ENCODE peak calls at places on chromosomes 4 and X, in four cellular contexts. L, W, I and H are unnamed samples.

GRCh38 chr4:56310401-56310800 is 76.9 kb downstream of the AASDH start:
- DNase-seq in L (no peak), W (no peak), I (no peak), H (no peak)

GRCh38 chr4:47145630-47146029 is 114.3 kb downstream of the GABRB1 start:
- DNase-seq in L (peak; percentile 41), W (peak; percentile 1), I (no peak), H (no peak)

GRCh38 chr4:11532138-11532537 is 103.4 kb upstream of the HS3ST1 start:
- DNase-seq in L (no peak), W (no peak), I (no peak), H (no peak)

GRCh38 chr4:138555584-138555983 is 313.4 kb upstream of the SLC7A11 start:
- DNase-seq in L (no peak), W (peak; percentile 45), I (peak; percentile 53), H (peak; percentile 52)

GRCh38 chrX:33968611-33969010 is 163.5 kb downstream of the FAM47A start:
- DNase-seq in L (no peak), W (no peak), I (no peak), H (no peak)

GRCh38 chrX:102765217-102765616 is 44.7 kb downstream of the GPRASP3 start:
- DNase-seq in L (no peak), W (no peak), I (no peak), H (peak; percentile 4)

GRCh38 chrX:291411-291901 is 10.3 kb downstream of the PLCXD1 start:
- DNase-seq in L (no peak), W (no peak), I (no peak), H (no peak)

GRCh38 chrX:154308108-154308946 is 12.7 kb downstream of the TKTL1 start:
- DNase-seq in L (no peak), W (peak; percentile 16), I (peak; percentile 78), H (peak; percentile 39)

GRCh38 chr4:74433043-74433442 is 11.9 kb upstream of the AREG start:
- DNase-seq in L (no peak), W (no peak), I (no peak), H (no peak)

GRCh38 chr4:150739591-150739990 is 157.6 kb downstream of the MAB21L2 start:
- DNase-seq in L (no peak), W (no peak), I (no peak), H (no peak)

GRCh38 chr4:47122592-47123291 is 91.4 kb downstream of the GABRB1 start:
- DNase-seq in L (peak; percentile 21), W (peak; percentile 63), I (peak; percentile 64), H (peak; percentile 10)

GRCh38 chr4:81606166-81606565 is 134.5 kb upstream of the RASGEF1B start:
- DNase-seq in L (no peak), W (no peak), I (no peak), H (no peak)

GRCh38 chr4:108772402-108772801 is 9.5 kb upstream of the ETNPPL start:
- DNase-seq in L (no peak), W (no peak), I (no peak), H (no peak)

GRCh38 chr4:123556526-123556925 is 159.9 kb downstream of the SPRY1 start:
- DNase-seq in L (no peak), W (no peak), I (no peak), H (no peak)

GRCh38 chr4:165199722-165200121 is 7.6 kb upstream of the KLHL2 start:
- DNase-seq in L (no peak), W (no peak), I (no peak), H (no peak)

GRCh38 chr4:108821056-108821925 is 58.4 kb upstream of the ETNPPL start:
- DNase-seq in L (no peak), W (no peak), I (no peak), H (no peak)

GRCh38 chr4:154944996-154945395 is 163.9 kb downstream of the RBM46 start:
- DNase-seq in L (no peak), W (no peak), I (no peak), H (no peak)

GRCh38 chrX:44817029-44817428 is 26.8 kb upstream of the DUSP21 start:
- DNase-seq in L (no peak), W (no peak), I (no peak), H (no peak)

GRCh38 chrX:70478521-70478920 is 33.9 kb downstream of the DLG3 start:
- DNase-seq in L (no peak), W (no peak), I (no peak), H (no peak)

GRCh38 chr4:160316036-160316435 is 1213.2 kb downstream of the RAPGEF2 start:
- DNase-seq in L (no peak), W (no peak), I (no peak), H (no peak)

GRCh38 chrX:50100188-50100587 is 100.6 kb downstream of the AKAP4 start:
- DNase-seq in L (no peak), W (peak; percentile 26), I (peak; percentile 41), H (peak; percentile 4)

GRCh38 chr4:6692806-6693205 is 872 bp upstream of the S100P start:
- DNase-seq in L (no peak), W (peak; percentile 59), I (no peak), H (no peak)

GRCh38 chr4:153188966-153189801 is 15.1 kb upstream of the TRIM2 start:
- DNase-seq in L (no peak), W (no peak), I (no peak), H (no peak)

GRCh38 chr4:134952305-134952704 is 750.7 kb upstream of the PABPC4L start:
- DNase-seq in L (no peak), W (no peak), I (no peak), H (no peak)

GRCh38 chr4:72631296-72631695 is 62.3 kb upstream of the ADAMTS3 start:
- DNase-seq in L (no peak), W (no peak), I (peak; percentile 10), H (no peak)

GRCh38 chrX:133985164-133986007 is at the start of gene GPC3:
- DNase-seq in L (no peak), W (peak; percentile 73), I (peak; percentile 24), H (peak; percentile 16)
- TF ChIP-seq POLR2AphosphoS2 in L (no peak), W (no peak), I (no peak), H (no peak)

DNA sequence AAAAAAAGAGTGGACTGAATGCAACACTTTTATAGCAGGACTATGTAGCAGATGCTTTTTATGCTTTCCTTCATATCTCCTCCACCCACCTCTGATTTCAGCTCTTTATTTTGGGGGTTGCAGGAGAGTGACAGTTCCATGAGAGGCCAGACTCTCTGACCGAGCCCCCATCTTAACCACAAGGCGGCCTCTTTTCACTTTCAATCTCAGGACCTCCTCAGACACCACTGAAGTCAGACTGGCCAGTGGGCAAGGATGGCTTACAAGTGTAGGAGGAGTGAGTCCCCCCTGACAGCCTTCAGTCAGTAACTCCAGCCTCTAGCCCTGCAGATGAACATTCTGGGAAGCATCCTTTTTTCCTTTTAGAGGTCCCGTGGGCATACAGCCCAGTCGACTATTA is 140.8 kb downstream of the FRAS1 start:
- DNase-seq in L (no peak), W (no peak), I (no peak), H (no peak)
- TF ChIP-seq POLR2AphosphoS2 in L (no peak), W (no peak), I (no peak), H (no peak)

DNA sequence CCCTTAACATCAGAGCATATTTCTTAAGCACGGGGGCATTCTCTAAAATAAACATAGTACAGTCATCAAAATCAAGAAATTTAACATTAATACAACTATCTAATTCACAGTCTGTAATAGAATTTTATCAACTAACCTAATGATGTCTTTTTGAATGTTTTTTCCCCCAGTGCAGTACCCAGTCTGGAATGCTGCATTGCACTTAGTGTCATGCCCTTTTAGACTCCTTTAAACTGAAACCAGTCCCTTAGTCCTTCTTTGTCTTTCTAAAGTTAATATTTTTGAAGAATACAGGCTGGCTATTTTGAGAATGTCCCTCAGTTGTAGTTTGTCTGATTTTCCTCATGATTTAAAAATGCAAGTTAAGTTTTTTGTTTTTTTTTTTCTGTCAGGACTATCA is 9.5 kb downstream of the ENPEP start:
- DNase-seq in L (no peak), W (no peak), I (no peak), H (no peak)
- TF ChIP-seq POLR2AphosphoS2 in L (no peak), W (no peak), I (no peak), H (no peak)

GRCh38 chrX:40303256-40304077 is 205.7 kb upstream of the BCOR start:
- DNase-seq in L (no peak), W (no peak), I (no peak), H (no peak)
- TF ChIP-seq POLR2AphosphoS2 in L (no peak), W (no peak), I (no peak), H (no peak)

GRCh38 chrX:48899078-48899410 is 1.3 kb downstream of the PQBP1 start:
- DNase-seq in L (no peak), W (no peak), I (no peak), H (no peak)

GRCh38 chrX:48902135-48902534 is 4.4 kb downstream of the PQBP1 start:
- DNase-seq in L (no peak), W (no peak), I (no peak), H (no peak)

GRCh38 chrX:48903290-48903689 is 5.6 kb downstream of the PQBP1 start:
- DNase-seq in L (no peak), W (no peak), I (no peak), H (no peak)

GRCh38 chrX:48902776-48903175 is 5.0 kb downstream of the PQBP1 start:
- DNase-seq in L (no peak), W (no peak), I (no peak), H (no peak)

DNA sequence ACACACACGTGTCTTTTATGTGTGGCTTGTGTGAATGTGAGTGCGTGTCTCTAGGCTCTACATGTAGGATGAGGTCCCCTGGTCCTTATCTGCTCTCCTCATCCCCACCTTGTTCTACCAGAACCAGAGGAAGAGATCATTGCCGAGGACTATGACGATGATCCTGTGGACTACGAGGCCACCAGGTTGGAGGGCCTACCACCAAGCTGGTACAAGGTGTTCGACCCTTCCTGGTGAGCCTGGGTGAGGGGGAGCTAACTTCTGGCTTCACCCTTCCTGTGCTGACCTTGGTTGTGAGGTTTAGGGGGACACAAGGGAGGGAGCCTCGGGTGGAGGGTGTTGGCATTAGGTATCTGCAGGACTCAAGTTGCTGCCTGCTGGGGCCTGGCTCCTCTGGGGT is 3.3 kb downstream of the PQBP1 start:
- DNase-seq in L (no peak), W (no peak), I (peak; percentile 0), H (no peak)
- TF ChIP-seq POLR2AphosphoS2 in L (no peak), W (no peak), I (no peak), H (no peak)

DNA sequence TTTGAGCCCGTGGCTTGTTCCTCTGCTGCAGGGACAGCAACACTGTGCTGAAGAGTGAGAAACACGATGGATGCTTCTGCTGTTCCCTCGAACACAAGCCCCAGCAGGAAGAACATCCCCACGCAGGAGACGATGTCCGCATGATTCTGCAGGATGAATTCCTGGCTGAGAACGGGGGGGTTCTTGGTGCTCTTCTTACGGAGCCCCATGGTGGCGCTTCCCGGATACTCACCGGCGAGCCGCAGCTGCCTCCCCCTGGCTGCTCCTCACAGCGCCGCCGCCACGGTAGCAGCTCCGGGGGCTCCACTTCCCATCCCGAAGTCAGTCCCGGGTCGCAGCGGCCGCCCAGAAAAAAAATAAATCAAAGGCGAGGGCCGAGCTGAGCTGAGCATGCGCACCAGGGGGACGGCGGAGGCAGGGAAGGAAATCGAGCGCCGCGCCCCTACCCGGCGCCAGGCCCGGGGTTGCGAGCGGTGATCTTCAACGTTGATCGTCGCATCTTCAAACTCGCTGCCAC is at the start of gene TRAM1L1:
- DNase-seq in L (no peak), W (peak; percentile 30), I (peak; percentile 56), H (peak; percentile 61)
- TF ChIP-seq POLR2AphosphoS2 in L (no peak), W (no peak), I (no peak), H (no peak)